ENCODE peak calls at places on chromosomes 2 and 18, in five cellular contexts. Y is activated B cell treated with CpG ODN at 0.5 μM for 24 hours; C is activated CD8-positive, alpha-beta memory T cell treated with anti-CD3 and anti-CD28 coated beads, Interleukin-2, amount 50 U/mL, for 48 hours; A is T-helper 2 cell; G is Daoy. D is an unnamed sample.

GRCh38 chr2:69280796-69281412 is 106.1 kb downstream of the GFPT1 start:
- DNase-seq in G (no peak), A (no peak), Y (no peak), C (no peak), D (no peak)

GRCh38 chr2:56077352-56077915 is 106.4 kb upstream of the CCDC85A start:
- DNase-seq in G (peak), Y (no peak), A (no peak), C (no peak), D (no peak)

GRCh38 chr2:207264310-207264709 is 98.6 kb upstream of the KLF7 start:
- DNase-seq in A (no peak), Y (no peak), G (no peak), C (no peak), D (no peak)

GRCh38 chr2:166900700-166901099 is 12.4 kb downstream of the XIRP2 start:
- DNase-seq in A (no peak), G (no peak), C (no peak), Y (no peak), D (no peak)

GRCh38 chr2:151043484-151043883 is 218.2 kb downstream of the RBM43 start:
- DNase-seq in C (no peak), Y (no peak), A (no peak), G (peak), D (no peak)

GRCh38 chr2:24768013-24768412 is 25.2 kb downstream of the PTRHD1 start:
- DNase-seq in G (no peak), C (no peak), A (no peak), Y (no peak), D (no peak)

GRCh38 chr18:48931680-48932461 is 18.9 kb downstream of the SMAD7 start:
- DNase-seq in G (no peak), C (peak), Y (no peak), A (no peak), D (no peak)

GRCh38 chr18:79694895-79695213 is 15.3 kb downstream of the CTDP1 start:
- DNase-seq in A (no peak), Y (no peak), C (no peak), G (no peak), D (no peak)

GRCh38 chr2:10741139-10741538 is 19.7 kb downstream of the ATP6V1C2 start:
- DNase-seq in G (no peak), Y (no peak), A (no peak), C (no peak), D (no peak)

GRCh38 chr2:59000796-59001195 is 759.7 kb upstream of the FANCL start:
- DNase-seq in Y (no peak), A (no peak), G (peak), C (no peak), D (no peak)

GRCh38 chr2:134144651-134145050 is 109.2 kb upstream of the MGAT5 start:
- DNase-seq in Y (no peak), G (no peak), C (no peak), A (no peak), D (no peak)

GRCh38 chr2:234858790-234859329 is 93.0 kb upstream of the SH3BP4 start:
- DNase-seq in Y (no peak), A (no peak), G (no peak), C (no peak), D (no peak)

GRCh38 chr2:96145028-96145939 is at the start of gene DUSP2:
- DNase-seq in G (peak), C (peak), A (peak), Y (peak), D (peak)

GRCh38 chr2:156671706-156672105 is 235.5 kb downstream of the GPD2 start:
- DNase-seq in C (no peak), A (no peak), Y (no peak), G (no peak), D (no peak)

GRCh38 chr2:231590614-231591013 is 2.0 kb upstream of the TEX44 start:
- DNase-seq in C (no peak), A (no peak), G (no peak), Y (no peak), D (no peak)

GRCh38 chr2:228545041-228545440 is 363.6 kb upstream of the SPHKAP start:
- DNase-seq in Y (no peak), C (no peak), G (no peak), A (no peak), D (no peak)

GRCh38 chr2:10790228-10790973 is 22.2 kb downstream of the PDIA6 start:
- DNase-seq in Y (no peak), A (no peak), G (no peak), C (no peak), D (no peak)

GRCh38 chr2:212892193-212892592 is 259.2 kb downstream of the IKZF2 start:
- DNase-seq in G (peak), A (no peak), C (no peak), Y (no peak), D (no peak)

GRCh38 chr2:224884188-224884587 is 158.1 kb downstream of the DOCK10 start:
- DNase-seq in G (no peak), Y (no peak), A (no peak), C (no peak), D (no peak)

GRCh38 chr2:168169097-168169745 is 78.2 kb downstream of the STK39 start:
- DNase-seq in C (no peak), G (no peak), Y (no peak), A (no peak), D (no peak)

GRCh38 chr2:152468832-152469692 is 134.1 kb downstream of the FMNL2 start:
- DNase-seq in C (no peak), Y (no peak), A (no peak), G (peak), D (no peak)

GRCh38 chr2:44130441-44130840 is 38.2 kb upstream of the PPM1B start:
- DNase-seq in G (no peak), A (no peak), C (no peak), Y (no peak), D (no peak)

D was measured in memory B cell.